ENCODE peak calls at places on chromosomes 7 and 10, in four cellular contexts. Y, H, C and X are unnamed samples.

GRCh38 chr7:88756806-88757205 is 2.7 kb upstream of the ZNF804B start:
- DNase-seq in Y (no peak), H (no peak), C (no peak), X (no peak)

GRCh38 chr10:114821293-114821914 is at the start of gene FHIP2A:
- DNase-seq in C (peak), Y (peak), H (peak), X (peak)

GRCh38 chr7:34341331-34341730 is 316.7 kb upstream of the NPSR1 start:
- DNase-seq in Y (no peak), H (no peak), C (no peak), X (no peak)

GRCh38 chr7:151802469-151802846 is 74.5 kb downstream of the PRKAG2 start:
- DNase-seq in Y (no peak), C (no peak), H (no peak), X (no peak)

GRCh38 chr10:29841724-29842649 is 207.2 kb upstream of the SVIL start:
- DNase-seq in H (no peak), Y (peak), C (peak), X (no peak)

GRCh38 chr10:107157071-107157470 is 7.4 kb downstream of the SORCS1 start:
- DNase-seq in H (no peak), Y (no peak), C (no peak), X (no peak)

GRCh38 chr7:155928583-155929145 is 116.4 kb upstream of the SHH start:
- DNase-seq in C (no peak), H (no peak), Y (no peak), X (no peak)

GRCh38 chr10:37747081-37747480 is 110.3 kb downstream of the ZNF248 start:
- DNase-seq in Y (no peak), C (no peak), H (no peak), X (no peak)

GRCh38 chr10:29012926-29013554 is 275.8 kb upstream of the LYZL1 start:
- DNase-seq in Y (no peak), C (no peak), H (no peak), X (no peak)

GRCh38 chr10:67539312-67539711 is 156.7 kb downstream of the CTNNA3 start:
- DNase-seq in H (no peak), Y (no peak), C (no peak), X (no peak)

GRCh38 chr10:78875331-78875877 is 193.4 kb upstream of the ZMIZ1 start:
- DNase-seq in C (no peak), H (peak), Y (no peak), X (no peak)

GRCh38 chr7:504221-505081 is 15.2 kb downstream of the PDGFA start:
- DNase-seq in H (no peak), Y (no peak), C (no peak), X (no peak)

GRCh38 chr10:86410542-86411124 is 44.0 kb upstream of the GRID1 start:
- DNase-seq in Y (peak), C (no peak), H (no peak), X (no peak)

GRCh38 chr10:21953585-21954057 is 49.9 kb downstream of the DNAJC1 start:
- DNase-seq in H (no peak), Y (peak), C (peak), X (peak)

GRCh38 chr7:132065193-132065972 is 509.0 kb upstream of the PODXL start:
- DNase-seq in Y (no peak), C (peak), H (peak), X (no peak)

GRCh38 chr10:31030800-31031199 is 865 bp downstream of the ZNF438 start:
- DNase-seq in Y (no peak), C (no peak), H (no peak), X (no peak)

DNA sequence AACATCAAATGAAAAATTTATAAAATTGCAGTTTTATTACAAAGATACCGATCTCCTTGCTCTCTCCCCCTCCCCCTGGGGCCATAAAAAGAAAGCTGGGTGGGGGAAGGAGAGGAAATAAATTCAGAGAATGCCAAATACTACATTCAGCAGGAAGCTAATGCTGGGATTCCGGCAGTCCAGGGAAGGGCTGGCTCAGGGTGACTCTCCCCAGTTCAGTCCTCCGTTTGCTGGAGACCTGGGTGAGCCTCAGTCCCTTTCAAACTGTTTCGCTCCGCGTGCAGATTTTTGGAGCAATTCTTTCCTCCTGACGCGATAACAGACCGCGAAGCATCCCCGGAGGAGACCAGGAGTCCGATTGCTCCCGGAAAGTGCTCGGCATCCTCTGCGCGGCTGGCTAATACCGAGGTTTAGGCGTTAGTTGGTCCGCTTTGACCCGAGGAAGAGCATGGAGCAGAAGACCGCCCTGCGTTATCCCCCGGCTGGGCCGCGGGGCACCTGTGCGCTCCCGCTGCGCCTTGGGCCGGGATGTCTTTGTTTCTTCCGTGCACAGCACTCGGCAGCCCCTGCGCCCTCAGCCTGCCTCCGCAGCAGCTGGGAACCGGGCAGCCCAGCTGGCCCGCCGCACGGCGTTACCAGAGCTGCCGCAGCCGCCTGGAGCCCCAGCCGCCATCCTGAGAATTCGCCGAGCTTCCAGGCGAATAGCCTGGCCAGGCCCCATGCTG is 3.9 kb upstream of the HOXA2 start:
- DNase-seq in H (no peak), C (no peak), Y (no peak), X (no peak)
- TF ChIP-seq RNF2 in H (peak), C (no peak), Y (no peak), X (no peak)

GRCh38 chr10:5871596-5871995 is 18.1 kb downstream of the ANKRD16 start:
- DNase-seq in C (no peak), Y (no peak), H (no peak), X (no peak)

GRCh38 chr10:5869156-5869555 is 20.5 kb downstream of the ANKRD16 start:
- DNase-seq in Y (no peak), C (no peak), H (no peak), X (no peak)

GRCh38 chr10:5876181-5876768 is 13.4 kb downstream of the ANKRD16 start:
- DNase-seq in H (no peak), C (no peak), Y (no peak), X (no peak)

DNA sequence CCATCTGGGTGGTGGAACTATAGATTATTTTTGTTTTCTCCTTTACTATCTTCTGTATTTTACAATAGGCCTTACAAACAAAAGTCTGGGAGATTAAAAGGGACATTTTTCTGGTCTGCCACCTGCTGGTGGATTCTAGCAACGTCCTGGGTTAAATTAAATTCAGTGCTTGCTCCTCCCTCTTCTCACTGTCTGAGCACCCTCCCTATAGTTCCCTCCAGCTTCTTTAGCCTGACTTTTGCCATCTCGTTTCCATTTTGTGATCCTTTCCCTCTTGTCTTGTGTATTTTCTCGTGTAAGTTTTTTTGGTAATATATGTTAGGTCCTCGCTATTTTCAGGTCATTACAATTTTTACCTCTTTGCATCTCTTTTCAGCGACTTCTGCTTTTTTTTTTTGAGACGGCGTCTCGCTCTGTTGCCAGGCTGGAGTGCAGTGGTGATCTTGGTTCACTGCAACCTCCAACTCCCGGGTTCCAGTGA is 16.1 kb downstream of the ANKRD16 start:
- DNase-seq in H (no peak), Y (peak), C (peak), X (peak)
- TF ChIP-seq RNF2 in H (no peak), Y (no peak), C (no peak), X (no peak)

GRCh38 chr10:124799196-124799595 is 2.4 kb upstream of the ABRAXAS2 start:
- DNase-seq in Y (no peak), C (no peak), H (no peak), X (no peak)

GRCh38 chr10:124798781-124799180 is 2.8 kb upstream of the ABRAXAS2 start:
- DNase-seq in Y (no peak), C (no peak), H (no peak), X (no peak)

GRCh38 chr10:124798364-124798763 is 3.3 kb upstream of the ABRAXAS2 start:
- DNase-seq in C (no peak), H (no peak), Y (no peak), X (no peak)

GRCh38 chr10:124802313-124802675 is 675 bp downstream of the ABRAXAS2 start:
- DNase-seq in C (no peak), Y (no peak), H (no peak), X (peak)
- TF ChIP-seq RNF2 in C (no peak), Y (no peak), H (no peak), X (no peak)

GRCh38 chr10:117967149-117967548 is 79.6 kb downstream of the RAB11FIP2 start:
- DNase-seq in Y (no peak), H (no peak), C (no peak), X (no peak)
- TF ChIP-seq RNF2 in Y (no peak), H (no peak), C (no peak), X (no peak)

DNA sequence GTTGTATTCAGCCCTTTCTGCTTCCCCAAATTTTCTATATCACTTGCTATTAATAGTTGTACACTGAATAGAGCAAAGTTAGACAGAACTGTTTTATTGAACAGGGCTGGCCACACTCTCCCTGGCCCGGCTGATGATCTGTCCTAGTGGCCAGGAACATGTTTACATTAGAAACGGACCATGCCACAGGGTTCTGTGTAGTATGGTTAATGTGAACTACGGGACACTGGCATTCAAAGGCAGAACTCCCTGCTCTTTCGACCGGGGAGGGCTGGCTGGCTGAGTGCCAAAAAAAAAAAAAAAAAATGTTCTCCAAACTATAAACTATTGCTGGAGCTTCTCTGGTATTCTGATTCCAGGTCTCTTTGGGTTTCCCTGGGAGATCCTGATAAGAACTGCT is 1262.6 kb upstream of the SORCS1 start:
- DNase-seq in C (no peak), Y (no peak), H (no peak), X (no peak)
- TF ChIP-seq RNF2 in C (no peak), Y (no peak), H (no peak), X (no peak)

GRCh38 chr7:51329696-51330263 is 13.2 kb upstream of the COBL start:
- DNase-seq in Y (no peak), C (no peak), H (no peak), X (no peak)

GRCh38 chr7:51327287-51327717 is 10.7 kb upstream of the COBL start:
- DNase-seq in H (peak), C (no peak), Y (no peak), X (no peak)

GRCh38 chr7:51326646-51327286 is 10.2 kb upstream of the COBL start:
- DNase-seq in H (peak), Y (no peak), C (no peak), X (no peak)

GRCh38 chr7:51325937-51326336 is 9.3 kb upstream of the COBL start:
- DNase-seq in C (no peak), H (no peak), Y (no peak), X (no peak)

GRCh38 chr7:51328351-51328801 is 11.8 kb upstream of the COBL start:
- DNase-seq in Y (peak), H (no peak), C (no peak), X (no peak)
- TF ChIP-seq RNF2 in Y (no peak), H (no peak), C (no peak), X (no peak)

DNA sequence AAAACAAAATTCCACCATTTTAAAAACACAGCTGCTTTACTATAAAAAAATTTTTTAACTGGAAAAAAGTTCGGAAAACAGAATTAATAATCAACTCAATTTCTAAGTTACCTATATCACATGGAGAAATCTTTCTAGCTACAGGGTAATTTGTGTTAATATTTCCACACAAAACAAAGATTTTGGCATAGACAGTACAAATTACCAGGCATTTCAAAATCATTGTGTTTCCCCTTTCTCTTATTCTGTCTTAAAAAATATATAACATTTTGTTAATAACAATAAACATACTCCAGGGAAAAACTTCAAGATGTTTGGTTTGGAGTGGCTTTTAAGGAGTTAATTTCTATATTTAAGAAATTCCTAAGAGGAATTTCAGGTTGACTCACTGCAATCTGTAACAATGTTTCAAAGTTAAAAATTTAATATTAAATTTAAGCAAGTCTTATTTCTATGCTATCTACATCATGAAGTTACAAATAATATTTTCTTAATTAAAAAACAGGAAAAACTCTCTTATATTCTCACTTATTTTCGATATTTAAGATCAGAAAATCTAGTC is 132.6 kb downstream of the NRBF2 start:
- DNase-seq in C (no peak), H (no peak), Y (no peak), X (no peak)
- TF ChIP-seq RNF2 in C (no peak), H (no peak), Y (no peak), X (no peak)

GRCh38 chr7:137904826-137905225 is 58.1 kb upstream of the DGKI start:
- DNase-seq in Y (no peak), C (no peak), H (no peak), X (no peak)

GRCh38 chr7:137913985-137914384 is 67.2 kb upstream of the DGKI start:
- DNase-seq in C (no peak), Y (no peak), H (no peak), X (no peak)

GRCh38 chr7:137908106-137908505 is 61.3 kb upstream of the DGKI start:
- DNase-seq in C (no peak), Y (no peak), H (no peak), X (no peak)

GRCh38 chr7:137903382-137904169 is 56.8 kb upstream of the DGKI start:
- DNase-seq in C (peak), Y (peak), H (peak), X (peak)

GRCh38 chr7:137909042-137909441 is 62.3 kb upstream of the DGKI start:
- DNase-seq in H (no peak), Y (no peak), C (no peak), X (no peak)
- TF ChIP-seq RNF2 in H (no peak), Y (no peak), C (no peak), X (no peak)

GRCh38 chr10:88178758-88179157 is 315.3 kb downstream of the PTEN start:
- DNase-seq in H (no peak), Y (peak), C (no peak), X (no peak)
- TF ChIP-seq RNF2 in H (no peak), Y (no peak), C (no peak), X (no peak)